ENCODE peak calls at places on chromosomes 6 and 20, in four cellular contexts. R is HepG2, N is GM12878, K is K562. Q is an unnamed sample.
A peak's percentile ranks its signal among the peaks of the same experiment; 100 is the strongest.

GRCh38 chr6:122568865-122569264 is 41.3 kb upstream of the PKIB start:
- DNase-seq in R (no peak), N (no peak), K (no peak), Q (no peak)

GRCh38 chr20:24993337-24994185 is 1.0 kb upstream of the APMAP start:
- DNase-seq in R (peak; percentile 57), N (no peak), K (peak; percentile 6), Q (no peak)

GRCh38 chr20:53360815-53361214 is 232.8 kb downstream of the ZNF217 start:
- DNase-seq in R (no peak), N (no peak), K (no peak), Q (no peak)

GRCh38 chr20:8557711-8558110 is 425.6 kb downstream of the PLCB1 start:
- DNase-seq in R (no peak), N (no peak), K (no peak), Q (no peak)

GRCh38 chr20:60984666-60985065 is 267.4 kb upstream of the CDH4 start:
- DNase-seq in R (no peak), N (no peak), K (no peak), Q (no peak)

GRCh38 chr6:105226598-105227291 is 46.9 kb upstream of the POPDC3 start:
- DNase-seq in R (no peak), N (no peak), K (no peak), Q (no peak)

GRCh38 chr20:957544-957943 is 41.4 kb upstream of the ANGPT4 start:
- DNase-seq in R (no peak), N (no peak), K (no peak), Q (no peak)

GRCh38 chr6:134636221-134636830 is 313.6 kb downstream of the ALDH8A1 start:
- DNase-seq in R (no peak), N (peak; percentile 30), K (no peak), Q (no peak)

GRCh38 chr6:121393711-121394110 is 41.7 kb upstream of the GJA1 start:
- DNase-seq in R (no peak), N (no peak), K (no peak), Q (no peak)

GRCh38 chr6:10951675-10952282 is 64.9 kb downstream of the SYCP2L start:
- DNase-seq in R (peak; percentile 70), N (no peak), K (peak; percentile 24), Q (no peak)

GRCh38 chr6:38524436-38525145 is 115.1 kb downstream of the BTBD9 start:
- DNase-seq in R (no peak), N (no peak), K (no peak), Q (no peak)

GRCh38 chr6:81169166-81169565 is 583.3 kb downstream of the TENT5A start:
- DNase-seq in R (no peak), N (no peak), K (no peak), Q (no peak)

GRCh38 chr6:80163754-80164187 is 57.3 kb downstream of the BCKDHB start:
- DNase-seq in R (peak; percentile 26), N (peak; percentile 27), K (no peak), Q (no peak)

GRCh38 chr6:797479-798077 is 104.6 kb upstream of the EXOC2 start:
- DNase-seq in R (peak; percentile 45), N (no peak), K (peak; percentile 33), Q (peak; percentile 40)

GRCh38 chr6:158648682-158649131 is 1.1 kb upstream of the SYTL3 start:
- DNase-seq in R (no peak), N (peak; percentile 83), K (no peak), Q (no peak)

GRCh38 chr6:42618686-42619085 is 54.9 kb downstream of the UBR2 start:
- DNase-seq in R (no peak), N (no peak), K (no peak), Q (no peak)

GRCh38 chr20:50670126-50670862 is 21.0 kb downstream of the RIPOR3 start:
- DNase-seq in R (peak; percentile 89), N (no peak), K (no peak), Q (no peak)

GRCh38 chr6:5866547-5867051 is 140.1 kb downstream of the NRN1 start:
- DNase-seq in R (peak; percentile 55), N (no peak), K (no peak), Q (no peak)

GRCh38 chr6:6610031-6610591 is 21.6 kb downstream of the LY86 start:
- DNase-seq in R (no peak), N (peak; percentile 71), K (no peak), Q (no peak)

GRCh38 chr6:157218371-157219198 is 104.7 kb downstream of the TMEM242 start:
- DNase-seq in R (no peak), N (no peak), K (no peak), Q (no peak)

GRCh38 chr6:29975561-29975907 is 33.2 kb downstream of the HLA-A start:
- DNase-seq in R (no peak), N (no peak), K (no peak), Q (peak; percentile 31)

GRCh38 chr6:2959909-2960719 is 11.3 kb downstream of the SERPINB6 start:
- DNase-seq in R (no peak), N (no peak), K (no peak), Q (peak; percentile 46)

GRCh38 chr6:105991561-105992314 is 94.4 kb upstream of the PRDM1 start:
- DNase-seq in R (peak; percentile 5), N (no peak), K (peak; percentile 45), Q (peak; percentile 22)

GRCh38 chr6:45818655-45819054 is 197.0 kb downstream of the CLIC5 start:
- DNase-seq in R (no peak), N (no peak), K (no peak), Q (no peak)

GRCh38 chr6:152378154-152378553 is 259.0 kb downstream of the SYNE1 start:
- DNase-seq in R (peak; percentile 28), N (no peak), K (no peak), Q (no peak)

GRCh38 chr20:56223352-56223751 is 25.2 kb upstream of the MC3R start:
- DNase-seq in R (no peak), N (no peak), K (no peak), Q (no peak)

GRCh38 chr20:33319986-33320385 is 37.0 kb downstream of the BPIFB1 start:
- DNase-seq in R (no peak), N (no peak), K (no peak), Q (no peak)

GRCh38 chr6:130041594-130041993 is 23.2 kb downstream of the L3MBTL3 start:
- DNase-seq in R (no peak), N (no peak), K (no peak), Q (no peak)

DNA sequence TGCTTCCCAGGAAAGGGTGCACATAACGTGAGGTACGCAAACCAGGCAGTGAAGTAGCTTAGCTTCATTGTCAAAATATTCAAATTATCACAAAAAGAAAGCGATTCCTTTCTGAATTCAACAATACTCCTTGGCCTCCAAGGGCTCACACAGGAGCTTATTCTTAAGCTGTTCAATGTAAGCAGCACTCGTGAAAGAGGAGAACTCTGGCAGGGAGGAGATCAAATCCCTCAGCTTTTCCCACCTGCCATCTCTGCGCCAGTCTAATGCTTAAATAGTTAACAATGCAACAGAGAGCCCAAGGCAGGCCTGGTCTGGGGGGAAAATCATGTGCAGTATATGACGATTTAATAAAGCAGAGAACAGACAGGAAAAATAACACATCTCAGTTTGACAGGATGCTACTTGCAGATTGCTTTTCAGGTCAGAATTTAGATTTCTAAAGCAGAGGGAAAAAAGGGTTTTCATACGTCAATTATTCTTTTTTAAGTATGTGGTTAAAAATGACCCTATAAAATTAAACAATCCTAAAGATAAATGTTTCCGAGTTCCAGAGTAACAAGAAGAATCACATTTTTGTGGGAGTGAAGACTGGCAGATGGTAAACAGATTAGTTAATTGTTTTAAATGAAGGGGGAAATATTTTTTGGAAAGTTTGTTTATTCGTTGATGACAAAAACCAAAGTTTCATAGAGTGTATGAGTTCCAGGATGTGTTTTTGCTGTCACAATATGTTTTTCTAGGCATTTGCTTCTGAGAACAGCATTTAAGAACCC is 46.0 kb downstream of the PLAGL1 start:
- DNase-seq in R (no peak), N (no peak), K (no peak), Q (no peak)
- TF ChIP-seq CBFB in R (no peak), N (no peak), K (no peak), Q (no peak)

GRCh38 chr20:35304956-35305355 is 12.7 kb upstream of the FAM83C start:
- DNase-seq in R (no peak), N (no peak), K (no peak), Q (no peak)

GRCh38 chr20:35305682-35306556 is 13.7 kb upstream of the FAM83C start:
- DNase-seq in R (peak; percentile 92), N (no peak), K (peak; percentile 69), Q (no peak)

GRCh38 chr20:35302421-35303335 is 10.5 kb upstream of the FAM83C start:
- DNase-seq in R (no peak), N (no peak), K (no peak), Q (no peak)

GRCh38 chr20:35303382-35303734 is 11.1 kb upstream of the FAM83C start:
- DNase-seq in R (no peak), N (no peak), K (no peak), Q (no peak)

GRCh38 chr20:35303735-35304431 is 11.7 kb upstream of the FAM83C start:
- DNase-seq in R (peak; percentile 91), N (peak; percentile 31), K (peak; percentile 89), Q (peak; percentile 94)
- TF ChIP-seq SP1 in R (peak; percentile 43), N (no peak), K (peak; percentile 15), Q (no peak)

GRCh38 chr6:16446241-16446640 is 207.9 kb downstream of the GMPR start:
- DNase-seq in R (no peak), N (no peak), K (no peak), Q (no peak)
- TF ChIP-seq CBFB in R (no peak), N (no peak), K (no peak), Q (no peak)

DNA sequence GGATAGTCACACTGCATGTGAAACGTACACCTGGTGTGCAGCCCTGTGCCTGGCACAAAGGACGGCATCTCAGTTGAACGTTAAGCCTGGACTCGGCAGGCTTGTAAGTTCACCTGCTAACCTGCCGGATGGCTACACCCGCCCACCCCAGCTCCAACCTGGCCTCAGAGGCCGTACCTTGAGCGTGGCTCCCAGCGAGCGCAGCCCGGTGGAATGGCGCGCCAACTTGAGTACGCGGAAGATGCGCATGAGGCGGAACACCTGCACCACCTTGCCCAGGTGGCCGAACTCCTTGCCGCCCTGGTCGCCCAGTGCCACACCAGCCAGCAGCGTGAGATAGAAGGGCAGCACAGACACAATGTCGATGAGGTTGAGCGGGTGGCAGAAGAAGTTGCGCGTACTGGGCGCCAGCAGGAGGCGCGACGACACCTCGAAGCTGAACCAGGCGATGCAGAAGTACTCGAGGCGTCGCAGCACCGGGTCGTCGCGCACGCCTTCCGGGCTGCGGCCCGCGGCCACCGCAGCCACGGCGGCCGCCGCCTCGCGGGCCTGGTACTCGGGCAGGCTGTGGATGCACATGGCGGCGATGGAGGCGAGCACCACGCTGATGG is 3.3 kb downstream of the KCNS1 start:
- DNase-seq in R (no peak), N (no peak), K (no peak), Q (peak; percentile 50)
- TF ChIP-seq SP1 in R (no peak), N (no peak), K (no peak), Q (no peak)

Q was measured in WTC11.